ENCODE peak calls at places on chromosomes 12 and 14, in six cellular contexts. One of them, this sample, is unnamed. For H3K27me3, the result is how much of the 10 kb centered on the place peaks cover.

GRCh38 chr14:99497341-99497740 is 16.1 kb downstream of the CCNK start:
- DNase-seq in IMR-90: no peak
- DNase-seq in neuronal stem cell: no peak
- DNase-seq in H1: no peak
- DNase-seq in mesenchymal stem cell: no peak
- DNase-seq in mesendoderm: no peak
- DNase-seq in this sample: no peak

GRCh38 chr14:102594514-102595175 is 2.2 kb downstream of the RCOR1 start:
- DNase-seq in IMR-90: peak
- DNase-seq in neuronal stem cell: no peak
- DNase-seq in H1: no peak
- DNase-seq in mesenchymal stem cell: peak
- DNase-seq in mesendoderm: peak
- DNase-seq in this sample: no peak

GRCh38 chr12:25362646-25363045 is 111.9 kb upstream of the KRAS start:
- DNase-seq in IMR-90: no peak
- DNase-seq in neuronal stem cell: no peak
- DNase-seq in H1: no peak
- DNase-seq in mesenchymal stem cell: no peak
- DNase-seq in mesendoderm: peak
- DNase-seq in this sample: no peak

GRCh38 chr12:114213055-114213561 is 192.8 kb downstream of the TBX5 start:
- DNase-seq in IMR-90: no peak
- DNase-seq in neuronal stem cell: no peak
- DNase-seq in H1: no peak
- DNase-seq in mesenchymal stem cell: no peak
- DNase-seq in mesendoderm: peak
- DNase-seq in this sample: no peak

GRCh38 chr12:7716391-7716790 is 5.2 kb downstream of the DPPA3 start:
- DNase-seq in IMR-90: no peak
- DNase-seq in neuronal stem cell: no peak
- DNase-seq in H1: no peak
- DNase-seq in mesenchymal stem cell: no peak
- DNase-seq in mesendoderm: peak
- DNase-seq in this sample: no peak

GRCh38 chr12:3107071-3107583 is 29.9 kb downstream of the TSPAN9 start:
- DNase-seq in IMR-90: peak
- DNase-seq in neuronal stem cell: no peak
- DNase-seq in H1: no peak
- DNase-seq in mesenchymal stem cell: peak
- DNase-seq in mesendoderm: peak
- DNase-seq in this sample: peak

GRCh38 chr12:7869137-7869536 is 3.6 kb downstream of the SLC2A14 start:
- DNase-seq in IMR-90: peak
- DNase-seq in neuronal stem cell: no peak
- DNase-seq in H1: no peak
- DNase-seq in mesenchymal stem cell: no peak
- DNase-seq in mesendoderm: no peak
- DNase-seq in this sample: no peak

GRCh38 chr12:109753959-109754358 is 40.3 kb downstream of the FAM222A start:
- DNase-seq in IMR-90: no peak
- DNase-seq in neuronal stem cell: no peak
- DNase-seq in H1: no peak
- DNase-seq in mesenchymal stem cell: no peak
- DNase-seq in mesendoderm: no peak
- DNase-seq in this sample: no peak

GRCh38 chr14:102517412-102518062 is 8.0 kb upstream of the ANKRD9 start:
- DNase-seq in IMR-90: no peak
- DNase-seq in neuronal stem cell: no peak
- DNase-seq in H1: no peak
- DNase-seq in mesenchymal stem cell: no peak
- DNase-seq in mesendoderm: no peak
- DNase-seq in this sample: peak

GRCh38 chr12:80745851-80746250 is 29.1 kb downstream of the MYF5 start:
- DNase-seq in IMR-90: no peak
- DNase-seq in neuronal stem cell: no peak
- DNase-seq in H1: no peak
- DNase-seq in mesenchymal stem cell: no peak
- DNase-seq in mesendoderm: no peak
- DNase-seq in this sample: no peak

GRCh38 chr12:127355061-127355820 is 911.7 kb upstream of the TMEM132C start:
- DNase-seq in IMR-90: no peak
- DNase-seq in neuronal stem cell: no peak
- DNase-seq in H1: no peak
- DNase-seq in mesenchymal stem cell: no peak
- DNase-seq in mesendoderm: peak
- DNase-seq in this sample: peak

GRCh38 chr12:101298426-101298825 is 18.5 kb downstream of the UTP20 start:
- DNase-seq in IMR-90: peak
- DNase-seq in neuronal stem cell: no peak
- DNase-seq in H1: no peak
- DNase-seq in mesenchymal stem cell: peak
- DNase-seq in mesendoderm: peak
- DNase-seq in this sample: no peak

GRCh38 chr12:132503611-132504204 is 13.8 kb downstream of the FBRSL1 start:
- DNase-seq in IMR-90: no peak
- DNase-seq in neuronal stem cell: no peak
- DNase-seq in H1: no peak
- DNase-seq in mesenchymal stem cell: no peak
- DNase-seq in mesendoderm: no peak
- DNase-seq in this sample: no peak

GRCh38 chr12:96810477-96810876 is 96.6 kb upstream of the NEDD1 start:
- DNase-seq in IMR-90: no peak
- DNase-seq in neuronal stem cell: no peak
- DNase-seq in H1: no peak
- DNase-seq in mesenchymal stem cell: no peak
- DNase-seq in mesendoderm: no peak
- DNase-seq in this sample: no peak

GRCh38 chr12:93090768-93091172 is 161.7 kb upstream of the EEA1 start:
- DNase-seq in IMR-90: peak
- DNase-seq in neuronal stem cell: no peak
- DNase-seq in H1: no peak
- DNase-seq in mesenchymal stem cell: peak
- DNase-seq in mesendoderm: no peak
- DNase-seq in this sample: no peak

GRCh38 chr12:2339022-2339431 is 286.2 kb downstream of the CACNA1C start:
- DNase-seq in IMR-90: peak
- DNase-seq in neuronal stem cell: no peak
- DNase-seq in H1: no peak
- DNase-seq in mesenchymal stem cell: peak
- DNase-seq in mesendoderm: no peak
- DNase-seq in this sample: no peak

GRCh38 chr14:28913056-28913455 is 146.5 kb downstream of the FOXG1 start:
- DNase-seq in IMR-90: no peak
- DNase-seq in neuronal stem cell: no peak
- DNase-seq in H1: no peak
- DNase-seq in mesenchymal stem cell: no peak
- DNase-seq in mesendoderm: no peak
- DNase-seq in this sample: no peak

GRCh38 chr12:92132282-92132681 is 13.4 kb downstream of the BTG1 start:
- DNase-seq in IMR-90: no peak
- DNase-seq in neuronal stem cell: no peak
- DNase-seq in H1: no peak
- DNase-seq in mesenchymal stem cell: peak
- DNase-seq in mesendoderm: no peak
- DNase-seq in this sample: no peak

GRCh38 chr14:77053046-77053841 is 24.7 kb upstream of the IRF2BPL start:
- DNase-seq in IMR-90: peak
- DNase-seq in neuronal stem cell: peak
- DNase-seq in H1: peak
- DNase-seq in mesenchymal stem cell: peak
- DNase-seq in mesendoderm: peak
- DNase-seq in this sample: peak

GRCh38 chr14:39499514-39499913 is 67.3 kb upstream of the FBXO33 start:
- DNase-seq in IMR-90: no peak
- DNase-seq in neuronal stem cell: no peak
- DNase-seq in H1: no peak
- DNase-seq in mesenchymal stem cell: no peak
- DNase-seq in mesendoderm: no peak
- DNase-seq in this sample: no peak

GRCh38 chr14:55038708-55039107 is 11.7 kb downstream of the SOCS4 start:
- DNase-seq in IMR-90: no peak
- DNase-seq in neuronal stem cell: no peak
- DNase-seq in H1: no peak
- DNase-seq in mesenchymal stem cell: no peak
- DNase-seq in mesendoderm: no peak
- DNase-seq in this sample: no peak

GRCh38 chr14:72962829-72963312 is 36.6 kb downstream of the DCAF4 start:
- DNase-seq in IMR-90: peak
- DNase-seq in neuronal stem cell: peak
- DNase-seq in H1: peak
- DNase-seq in mesenchymal stem cell: peak
- DNase-seq in mesendoderm: peak
- DNase-seq in this sample: peak

GRCh38 chr14:34340226-34340625 is 121.8 kb downstream of the SPTSSA start:
- DNase-seq in IMR-90: peak
- DNase-seq in neuronal stem cell: no peak
- DNase-seq in H1: no peak
- DNase-seq in mesenchymal stem cell: no peak
- DNase-seq in mesendoderm: no peak
- DNase-seq in this sample: no peak

GRCh38 chr14:54882521-54882920 is 20.1 kb downstream of the GCH1 start:
- DNase-seq in IMR-90: no peak
- DNase-seq in neuronal stem cell: no peak
- DNase-seq in H1: no peak
- DNase-seq in mesenchymal stem cell: no peak
- DNase-seq in mesendoderm: no peak
- DNase-seq in this sample: no peak

GRCh38 chr14:104091061-104091926 is 5.8 kb downstream of the ASPG start:
- DNase-seq in IMR-90: no peak
- DNase-seq in neuronal stem cell: no peak
- DNase-seq in H1: no peak
- DNase-seq in mesenchymal stem cell: no peak
- DNase-seq in mesendoderm: no peak
- DNase-seq in this sample: no peak

GRCh38 chr12:64395739-64396138 is 5.2 kb upstream of the C12orf56 start:
- DNase-seq in IMR-90: peak
- DNase-seq in neuronal stem cell: no peak
- DNase-seq in H1: no peak
- DNase-seq in mesenchymal stem cell: no peak
- DNase-seq in mesendoderm: no peak
- DNase-seq in this sample: no peak

GRCh38 chr12:19572920-19573558 is 133.7 kb downstream of the AEBP2 start:
- DNase-seq in IMR-90: peak
- DNase-seq in neuronal stem cell: no peak
- DNase-seq in H1: peak
- DNase-seq in mesenchymal stem cell: peak
- DNase-seq in mesendoderm: peak
- DNase-seq in this sample: peak

GRCh38 chr12:93376436-93377251 is 1.1 kb upstream of the NUDT4 start:
- DNase-seq in IMR-90: peak
- DNase-seq in neuronal stem cell: peak
- DNase-seq in H1: no peak
- DNase-seq in mesenchymal stem cell: peak
- DNase-seq in mesendoderm: peak
- DNase-seq in this sample: peak

GRCh38 chr12:76030378-76031080 is 1.0 kb downstream of the PHLDA1 start:
- DNase-seq in IMR-90: peak
- DNase-seq in neuronal stem cell: no peak
- DNase-seq in H1: no peak
- DNase-seq in mesenchymal stem cell: no peak
- DNase-seq in mesendoderm: peak
- DNase-seq in this sample: no peak

GRCh38 chr12:70247653-70248199 is 4.5 kb downstream of the CNOT2 start:
- DNase-seq in IMR-90: no peak
- DNase-seq in neuronal stem cell: no peak
- DNase-seq in H1: no peak
- DNase-seq in mesenchymal stem cell: peak
- DNase-seq in mesendoderm: no peak
- DNase-seq in this sample: no peak

GRCh38 chr14:39154594-39155189 is 15.4 kb downstream of the TRAPPC6B start:
- DNase-seq in IMR-90: no peak
- DNase-seq in neuronal stem cell: no peak
- DNase-seq in H1: no peak
- DNase-seq in mesenchymal stem cell: no peak
- DNase-seq in mesendoderm: no peak
- DNase-seq in this sample: no peak

DNA sequence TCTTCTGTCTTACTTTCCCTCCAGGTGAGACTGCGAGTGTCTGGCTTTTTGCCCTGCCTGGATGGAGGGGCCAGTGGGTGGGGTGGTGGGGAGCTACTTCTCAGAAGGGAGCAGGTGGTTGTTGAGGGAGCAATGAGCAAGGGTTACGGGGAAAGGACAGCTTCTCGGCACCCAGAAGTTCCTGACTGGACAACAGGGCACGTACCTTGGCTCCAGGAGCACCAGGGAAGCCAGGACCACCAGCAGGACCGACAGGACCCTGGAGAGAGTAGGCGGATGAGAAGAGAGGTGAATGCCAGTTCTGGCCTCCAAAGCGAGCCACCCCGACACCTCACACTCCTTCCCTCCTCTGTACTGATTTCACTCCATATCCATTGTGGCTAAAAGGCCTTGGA is 15.3 kb downstream of the COL2A1 start:
- DNase-seq in IMR-90: no peak
- DNase-seq in neuronal stem cell: no peak
- DNase-seq in H1: no peak
- DNase-seq in mesenchymal stem cell: no peak
- DNase-seq in mesendoderm: no peak
- DNase-seq in this sample: no peak
- H3K4ac ChIP-seq in IMR-90: no peak
- H3K4ac ChIP-seq in neuronal stem cell: no peak
- H3K4ac ChIP-seq in H1: no peak
- H3K4ac ChIP-seq in mesenchymal stem cell: no peak
- H3K4ac ChIP-seq in mesendoderm: no peak
- H3K4ac ChIP-seq in this sample: no peak

GRCh38 chr14:100890451-100890850 is 13.1 kb downstream of the RTL1 start:
- DNase-seq in IMR-90: no peak
- DNase-seq in neuronal stem cell: no peak
- DNase-seq in H1: no peak
- DNase-seq in mesenchymal stem cell: no peak
- DNase-seq in mesendoderm: no peak
- DNase-seq in this sample: no peak
- H3K27me3 ChIP-seq in IMR-90: under half
- H3K27me3 ChIP-seq in neuronal stem cell: under half
- H3K27me3 ChIP-seq in H1: under half
- H3K27me3 ChIP-seq in mesenchymal stem cell: under half
- H3K27me3 ChIP-seq in mesendoderm: under half
- H3K27me3 ChIP-seq in this sample: under half

DNA sequence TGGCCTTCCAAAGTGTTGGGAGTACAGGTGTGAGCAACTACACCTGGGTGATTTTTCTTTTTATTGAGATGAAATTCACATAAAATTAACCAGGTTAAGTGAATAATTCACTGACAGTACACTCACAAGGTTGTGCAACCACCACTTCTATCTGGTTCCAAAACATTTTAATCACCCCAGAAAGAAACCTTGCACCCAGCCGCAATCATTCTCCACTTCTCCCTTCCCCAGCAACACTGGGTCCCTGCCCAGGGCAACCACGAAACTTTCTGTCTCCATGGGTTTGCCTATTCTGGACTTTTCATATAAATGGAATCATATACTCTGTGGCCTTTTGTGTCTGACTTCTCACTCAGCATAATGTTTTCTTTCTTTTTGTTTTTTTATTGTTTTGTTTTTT is 26.3 kb upstream of the MLXIP start:
- DNase-seq in IMR-90: no peak
- DNase-seq in neuronal stem cell: no peak
- DNase-seq in H1: no peak
- DNase-seq in mesenchymal stem cell: no peak
- DNase-seq in mesendoderm: no peak
- DNase-seq in this sample: no peak
- H3K4ac ChIP-seq in IMR-90: no peak
- H3K4ac ChIP-seq in neuronal stem cell: no peak
- H3K4ac ChIP-seq in H1: no peak
- H3K4ac ChIP-seq in mesenchymal stem cell: no peak
- H3K4ac ChIP-seq in mesendoderm: no peak
- H3K4ac ChIP-seq in this sample: no peak

GRCh38 chr14:22052795-22053194 is 379.2 kb upstream of the OR4E1 start:
- DNase-seq in IMR-90: no peak
- DNase-seq in neuronal stem cell: no peak
- DNase-seq in H1: no peak
- DNase-seq in mesenchymal stem cell: no peak
- DNase-seq in mesendoderm: no peak
- DNase-seq in this sample: no peak
- H3K27me3 ChIP-seq in IMR-90: under half
- H3K27me3 ChIP-seq in neuronal stem cell: under half
- H3K27me3 ChIP-seq in H1: under half
- H3K27me3 ChIP-seq in mesenchymal stem cell: under half
- H3K27me3 ChIP-seq in mesendoderm: under half
- H3K27me3 ChIP-seq in this sample: under half